ENCODE peak calls at places on chromosomes 6 and 20, in seven cellular contexts. One of them, this sample, is unnamed.

GRCh38 chr20:32575227-32575581 is 9.9 kb downstream of the NOL4L start:
- DNase-seq in WERI-Rb-1: no peak
- DNase-seq in Calu3: no peak
- DNase-seq in kidney epithelial cell: no peak
- DNase-seq in lower lobe of right lung: no peak
- DNase-seq in GM12878: no peak
- DNase-seq in GM13977: no peak
- DNase-seq in this sample: no peak

GRCh38 chr20:19449051-19449450 is 236.6 kb downstream of the SLC24A3 start:
- DNase-seq in lower lobe of right lung: no peak
- DNase-seq in GM13977: no peak
- DNase-seq in kidney epithelial cell: no peak
- DNase-seq in GM12878: no peak
- DNase-seq in WERI-Rb-1: no peak
- DNase-seq in Calu3: no peak
- DNase-seq in this sample: no peak

GRCh38 chr20:14337400-14338171 is at the start of gene FLRT3:
- DNase-seq in kidney epithelial cell: peak
- DNase-seq in Calu3: peak
- DNase-seq in GM13977: peak
- DNase-seq in GM12878: peak
- DNase-seq in WERI-Rb-1: peak
- DNase-seq in lower lobe of right lung: peak
- DNase-seq in this sample: peak

GRCh38 chr20:14918981-14919380 is 581.6 kb upstream of the FLRT3 start:
- DNase-seq in Calu3: no peak
- DNase-seq in kidney epithelial cell: no peak
- DNase-seq in WERI-Rb-1: no peak
- DNase-seq in lower lobe of right lung: no peak
- DNase-seq in GM13977: no peak
- DNase-seq in GM12878: no peak
- DNase-seq in this sample: no peak

GRCh38 chr6:170444056-170444505 is 109.0 kb downstream of the PSMB1 start:
- DNase-seq in GM13977: no peak
- DNase-seq in Calu3: no peak
- DNase-seq in WERI-Rb-1: no peak
- DNase-seq in GM12878: no peak
- DNase-seq in kidney epithelial cell: no peak
- DNase-seq in lower lobe of right lung: no peak
- DNase-seq in this sample: no peak

GRCh38 chr6:143346004-143346403 is 104.5 kb downstream of the ADAT2 start:
- DNase-seq in Calu3: no peak
- DNase-seq in lower lobe of right lung: no peak
- DNase-seq in GM12878: no peak
- DNase-seq in WERI-Rb-1: no peak
- DNase-seq in GM13977: no peak
- DNase-seq in kidney epithelial cell: no peak
- DNase-seq in this sample: no peak

GRCh38 chr20:12902992-12903391 is 105.8 kb upstream of the SPTLC3 start:
- DNase-seq in Calu3: no peak
- DNase-seq in GM12878: no peak
- DNase-seq in lower lobe of right lung: no peak
- DNase-seq in kidney epithelial cell: no peak
- DNase-seq in GM13977: no peak
- DNase-seq in WERI-Rb-1: no peak
- DNase-seq in this sample: no peak

GRCh38 chr6:147802400-147802799 is 293.9 kb downstream of the SAMD5 start:
- DNase-seq in WERI-Rb-1: no peak
- DNase-seq in GM12878: no peak
- DNase-seq in kidney epithelial cell: no peak
- DNase-seq in Calu3: no peak
- DNase-seq in lower lobe of right lung: no peak
- DNase-seq in GM13977: no peak
- DNase-seq in this sample: no peak

GRCh38 chr6:33738153-33738552 is 8.6 kb downstream of the IP6K3 start:
- DNase-seq in lower lobe of right lung: no peak
- DNase-seq in kidney epithelial cell: no peak
- DNase-seq in GM13977: no peak
- DNase-seq in Calu3: no peak
- DNase-seq in WERI-Rb-1: no peak
- DNase-seq in GM12878: no peak
- DNase-seq in this sample: no peak

GRCh38 chr20:18431206-18431605 is 35.6 kb downstream of the DZANK1 start:
- DNase-seq in WERI-Rb-1: no peak
- DNase-seq in GM13977: no peak
- DNase-seq in GM12878: no peak
- DNase-seq in lower lobe of right lung: no peak
- DNase-seq in kidney epithelial cell: no peak
- DNase-seq in Calu3: no peak
- DNase-seq in this sample: no peak

GRCh38 chr20:58084966-58085365 is 143.5 kb downstream of the ANKRD60 start:
- DNase-seq in lower lobe of right lung: no peak
- DNase-seq in Calu3: peak
- DNase-seq in GM13977: no peak
- DNase-seq in GM12878: no peak
- DNase-seq in WERI-Rb-1: no peak
- DNase-seq in kidney epithelial cell: no peak
- DNase-seq in this sample: no peak

GRCh38 chr6:3381233-3382065 is 75.4 kb downstream of the SLC22A23 start:
- DNase-seq in lower lobe of right lung: no peak
- DNase-seq in GM12878: no peak
- DNase-seq in Calu3: no peak
- DNase-seq in GM13977: no peak
- DNase-seq in WERI-Rb-1: no peak
- DNase-seq in kidney epithelial cell: no peak
- DNase-seq in this sample: no peak

GRCh38 chr6:148523051-148523450 is 180.4 kb downstream of the SASH1 start:
- DNase-seq in kidney epithelial cell: no peak
- DNase-seq in GM12878: no peak
- DNase-seq in Calu3: no peak
- DNase-seq in GM13977: no peak
- DNase-seq in WERI-Rb-1: no peak
- DNase-seq in lower lobe of right lung: no peak
- DNase-seq in this sample: peak

GRCh38 chr20:38117635-38118034 is 47.4 kb downstream of the TGM2 start:
- DNase-seq in lower lobe of right lung: no peak
- DNase-seq in WERI-Rb-1: no peak
- DNase-seq in Calu3: peak
- DNase-seq in GM13977: no peak
- DNase-seq in kidney epithelial cell: peak
- DNase-seq in GM12878: no peak
- DNase-seq in this sample: peak

GRCh38 chr20:44448753-44449546 is 26.7 kb upstream of the TTPAL start:
- DNase-seq in Calu3: peak
- DNase-seq in kidney epithelial cell: no peak
- DNase-seq in WERI-Rb-1: peak
- DNase-seq in GM12878: peak
- DNase-seq in lower lobe of right lung: no peak
- DNase-seq in GM13977: peak
- DNase-seq in this sample: peak
- TF ChIP-seq CTCF in Calu3: peak
- TF ChIP-seq CTCF in kidney epithelial cell: peak
- TF ChIP-seq CTCF in WERI-Rb-1: peak
- TF ChIP-seq CTCF in GM12878: peak
- TF ChIP-seq CTCF in lower lobe of right lung: no peak
- TF ChIP-seq CTCF in GM13977: peak
- TF ChIP-seq CTCF in this sample: peak

GRCh38 chr6:5994234-5994998 is 12.3 kb downstream of the NRN1 start:
- DNase-seq in kidney epithelial cell: no peak
- DNase-seq in GM12878: no peak
- DNase-seq in Calu3: no peak
- DNase-seq in WERI-Rb-1: no peak
- DNase-seq in GM13977: no peak
- DNase-seq in lower lobe of right lung: no peak
- DNase-seq in this sample: no peak

GRCh38 chr6:5996701-5997419 is 9.9 kb downstream of the NRN1 start:
- DNase-seq in WERI-Rb-1: peak
- DNase-seq in lower lobe of right lung: peak
- DNase-seq in GM12878: no peak
- DNase-seq in Calu3: no peak
- DNase-seq in GM13977: peak
- DNase-seq in kidney epithelial cell: no peak
- DNase-seq in this sample: peak

GRCh38 chr6:5997420-5998093 is 9.2 kb downstream of the NRN1 start:
- DNase-seq in WERI-Rb-1: peak
- DNase-seq in GM12878: no peak
- DNase-seq in lower lobe of right lung: peak
- DNase-seq in kidney epithelial cell: no peak
- DNase-seq in GM13977: peak
- DNase-seq in Calu3: no peak
- DNase-seq in this sample: no peak

GRCh38 chr6:5994999-5995698 is 11.6 kb downstream of the NRN1 start:
- DNase-seq in WERI-Rb-1: no peak
- DNase-seq in kidney epithelial cell: no peak
- DNase-seq in GM12878: no peak
- DNase-seq in lower lobe of right lung: no peak
- DNase-seq in GM13977: no peak
- DNase-seq in Calu3: no peak
- DNase-seq in this sample: no peak

GRCh38 chr6:5995705-5996686 is 10.7 kb downstream of the NRN1 start:
- DNase-seq in kidney epithelial cell: no peak
- DNase-seq in GM13977: no peak
- DNase-seq in GM12878: no peak
- DNase-seq in lower lobe of right lung: peak
- DNase-seq in Calu3: no peak
- DNase-seq in WERI-Rb-1: peak
- DNase-seq in this sample: peak
- TF ChIP-seq CTCF in kidney epithelial cell: peak
- TF ChIP-seq CTCF in GM13977: no peak
- TF ChIP-seq CTCF in GM12878: no peak
- TF ChIP-seq CTCF in lower lobe of right lung: peak
- TF ChIP-seq CTCF in Calu3: no peak
- TF ChIP-seq CTCF in WERI-Rb-1: peak
- TF ChIP-seq CTCF in this sample: peak

DNA sequence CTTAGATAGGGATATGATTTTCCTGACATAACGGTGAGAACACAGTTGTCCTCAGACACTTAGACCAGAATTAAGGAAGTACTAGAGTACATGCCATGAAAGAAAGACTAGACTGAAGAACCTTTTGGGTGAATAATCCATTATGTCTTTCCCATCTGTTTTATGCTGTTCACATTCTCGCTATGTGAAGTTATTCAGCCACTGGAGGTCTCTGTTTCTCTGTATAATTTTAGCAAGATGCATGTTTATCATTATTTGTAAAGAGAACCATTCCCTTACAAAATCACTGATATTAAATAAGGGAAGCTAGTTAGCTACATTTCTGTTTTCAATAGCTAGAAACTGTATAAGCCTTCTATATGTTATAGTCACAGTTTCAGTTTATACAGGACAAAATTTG is 391.9 kb downstream of the CD109 start:
- DNase-seq in GM12878: no peak
- DNase-seq in GM13977: no peak
- DNase-seq in Calu3: no peak
- DNase-seq in kidney epithelial cell: no peak
- DNase-seq in WERI-Rb-1: no peak
- DNase-seq in lower lobe of right lung: no peak
- DNase-seq in this sample: peak
- TF ChIP-seq CTCF in GM12878: no peak
- TF ChIP-seq CTCF in GM13977: no peak
- TF ChIP-seq CTCF in Calu3: no peak
- TF ChIP-seq CTCF in kidney epithelial cell: no peak
- TF ChIP-seq CTCF in WERI-Rb-1: no peak
- TF ChIP-seq CTCF in lower lobe of right lung: no peak
- TF ChIP-seq CTCF in this sample: no peak

GRCh38 chr20:50981714-50982048 is 23.1 kb downstream of the MOCS3 start:
- DNase-seq in GM13977: no peak
- DNase-seq in WERI-Rb-1: no peak
- DNase-seq in GM12878: no peak
- DNase-seq in lower lobe of right lung: no peak
- DNase-seq in Calu3: no peak
- DNase-seq in kidney epithelial cell: no peak
- DNase-seq in this sample: no peak
- TF ChIP-seq CTCF in GM13977: no peak
- TF ChIP-seq CTCF in WERI-Rb-1: no peak
- TF ChIP-seq CTCF in GM12878: no peak
- TF ChIP-seq CTCF in lower lobe of right lung: no peak
- TF ChIP-seq CTCF in Calu3: no peak
- TF ChIP-seq CTCF in kidney epithelial cell: no peak
- TF ChIP-seq CTCF in this sample: no peak

GRCh38 chr6:27474172-27474465 is 1.2 kb upstream of the ZNF184 start:
- DNase-seq in kidney epithelial cell: no peak
- DNase-seq in GM12878: no peak
- DNase-seq in lower lobe of right lung: no peak
- DNase-seq in GM13977: no peak
- DNase-seq in WERI-Rb-1: no peak
- DNase-seq in Calu3: no peak
- DNase-seq in this sample: no peak

GRCh38 chr6:27471365-27472115 is 1.4 kb downstream of the ZNF184 start:
- DNase-seq in Calu3: no peak
- DNase-seq in GM13977: no peak
- DNase-seq in lower lobe of right lung: no peak
- DNase-seq in WERI-Rb-1: no peak
- DNase-seq in GM12878: no peak
- DNase-seq in kidney epithelial cell: no peak
- DNase-seq in this sample: no peak

GRCh38 chr6:27474672-27475071 is 1.8 kb upstream of the ZNF184 start:
- DNase-seq in GM13977: no peak
- DNase-seq in GM12878: no peak
- DNase-seq in kidney epithelial cell: no peak
- DNase-seq in Calu3: no peak
- DNase-seq in lower lobe of right lung: no peak
- DNase-seq in WERI-Rb-1: no peak
- DNase-seq in this sample: no peak

GRCh38 chr6:27472182-27472616 is 706 bp downstream of the ZNF184 start:
- DNase-seq in GM12878: peak
- DNase-seq in GM13977: peak
- DNase-seq in WERI-Rb-1: peak
- DNase-seq in lower lobe of right lung: peak
- DNase-seq in Calu3: peak
- DNase-seq in kidney epithelial cell: peak
- DNase-seq in this sample: peak

DNA sequence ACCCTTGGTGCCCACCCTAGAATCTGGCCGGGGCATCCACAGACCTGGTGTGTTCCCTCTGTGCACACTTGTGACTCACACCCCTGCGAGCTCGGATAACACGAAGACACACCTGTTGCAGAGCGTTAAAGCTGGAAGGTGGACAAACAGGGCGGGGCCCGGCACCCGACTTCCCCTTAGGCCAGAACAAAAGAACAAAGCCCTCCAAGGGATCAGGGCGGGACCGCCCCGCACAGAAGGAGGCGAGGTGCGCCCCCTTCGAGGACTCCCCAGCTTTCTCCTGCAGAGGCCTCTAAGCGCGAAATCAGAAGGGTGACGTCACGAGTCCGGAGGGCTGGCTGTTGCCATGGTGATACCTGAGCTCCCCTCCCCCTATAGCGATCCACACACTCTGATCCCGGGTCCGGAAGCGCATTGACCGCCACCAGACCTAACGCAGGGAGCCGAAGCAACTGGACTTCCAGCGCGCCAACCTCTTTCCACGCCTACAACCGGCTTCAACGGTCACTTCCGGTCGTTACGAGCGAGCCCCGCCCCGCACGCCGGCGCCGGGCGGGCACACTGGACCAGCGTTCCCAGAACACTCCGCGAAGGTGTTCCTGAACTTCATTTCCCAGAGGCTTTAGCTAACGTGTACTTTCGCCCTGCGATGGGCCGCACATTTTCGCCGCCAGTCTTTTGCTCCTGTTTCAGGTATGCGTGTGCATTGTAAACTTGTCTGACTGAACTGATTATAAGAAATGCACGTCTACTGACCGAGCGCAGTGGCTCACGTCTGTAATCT is at the start of gene ZNF184:
- DNase-seq in kidney epithelial cell: peak
- DNase-seq in Calu3: peak
- DNase-seq in lower lobe of right lung: peak
- DNase-seq in WERI-Rb-1: peak
- DNase-seq in GM13977: peak
- DNase-seq in GM12878: peak
- DNase-seq in this sample: peak
- TF ChIP-seq CTCF in kidney epithelial cell: no peak
- TF ChIP-seq CTCF in Calu3: no peak
- TF ChIP-seq CTCF in lower lobe of right lung: no peak
- TF ChIP-seq CTCF in WERI-Rb-1: no peak
- TF ChIP-seq CTCF in GM13977: peak
- TF ChIP-seq CTCF in GM12878: no peak
- TF ChIP-seq CTCF in this sample: peak